ENCODE peak calls at places on chromosomes 16 and 17, in four cellular contexts. C is EL; W is activated T-cell treated with anti-CD3 and anti-CD28 coated beads, Interleukin-2, amount 50 U/mL, for 48 hours; H is AG04449. Q is an unnamed sample.
A peak's percentile ranks its signal among the peaks of the same experiment; 100 is the strongest.

GRCh38 chr16:86225905-86226371 is 284.4 kb upstream of the FOXF1 start:
- DNase-seq in C (no peak), W (no peak), H (no peak), Q (no peak)

GRCh38 chr16:12239953-12240485 is 263.5 kb downstream of the SNX29 start:
- DNase-seq in C (no peak), W (no peak), H (no peak), Q (no peak)

GRCh38 chr17:43011728-43012472 is 5.3 kb downstream of the IFI35 start:
- DNase-seq in C (no peak), W (no peak), H (no peak), Q (no peak)

GRCh38 chr16:58002936-58003335 is 1.7 kb downstream of the USB1 start:
- DNase-seq in C (no peak), W (no peak), H (no peak), Q (no peak)

GRCh38 chr17:74332763-74333220 is 6.8 kb downstream of the KIF19 start:
- DNase-seq in C (no peak), W (no peak), H (no peak), Q (no peak)

GRCh38 chr17:18191071-18191667 is 7.5 kb downstream of the ALKBH5 start:
- DNase-seq in C (no peak), W (no peak), H (no peak), Q (no peak)

GRCh38 chr17:80655588-80655987 is 111.0 kb downstream of the RPTOR start:
- DNase-seq in C (no peak), W (no peak), H (no peak), Q (no peak)

GRCh38 chr16:3718019-3718391 is 681 bp upstream of the TRAP1 start:
- DNase-seq in C (no peak), W (no peak), H (no peak), Q (no peak)

GRCh38 chr17:80010283-80010858 is 25.3 kb downstream of the TBC1D16 start:
- DNase-seq in C (no peak), W (no peak), H (no peak), Q (no peak)

GRCh38 chr17:68398731-68399637 is 58.3 kb downstream of the WIPI1 start:
- DNase-seq in C (peak; percentile 84), W (peak; percentile 58), H (peak; percentile 23), Q (peak; percentile 58)

GRCh38 chr16:11080327-11080967 is 136.1 kb downstream of the CLEC16A start:
- DNase-seq in C (no peak), W (peak; percentile 49), H (no peak), Q (no peak)

GRCh38 chr17:81432873-81433451 is 37.7 kb downstream of the BAHCC1 start:
- DNase-seq in C (no peak), W (no peak), H (no peak), Q (no peak)

GRCh38 chr17:27079660-27080059 is 214.3 kb upstream of the WSB1 start:
- DNase-seq in C (no peak), W (no peak), H (no peak), Q (no peak)

GRCh38 chr17:5042152-5043022 is 7.2 kb upstream of the SLC52A1 start:
- DNase-seq in C (no peak), W (peak; percentile 41), H (no peak), Q (peak; percentile 27)

GRCh38 chr16:50603206-50604064 is 55.2 kb downstream of the NKD1 start:
- DNase-seq in C (peak; percentile 21), W (no peak), H (no peak), Q (no peak)

GRCh38 chr17:60231234-60231633 is 81.5 kb downstream of the CA4 start:
- DNase-seq in C (peak; percentile 32), W (no peak), H (no peak), Q (no peak)

GRCh38 chr16:89853306-89853993 is 19.9 kb upstream of the TCF25 start:
- DNase-seq in C (no peak), W (no peak), H (no peak), Q (no peak)

GRCh38 chr16:1153480-1154160 is 714 bp downstream of the CACNA1H start:
- DNase-seq in C (no peak), W (no peak), H (no peak), Q (peak; percentile 12)

GRCh38 chr17:75364078-75364477 is 41.4 kb downstream of the GRB2 start:
- DNase-seq in C (peak; percentile 81), W (no peak), H (peak; percentile 54), Q (no peak)

GRCh38 chr17:37801131-37801530 is 56.3 kb upstream of the HNF1B start:
- DNase-seq in C (no peak), W (no peak), H (no peak), Q (no peak)

GRCh38 chr16:83095926-83096692 is 469.3 kb downstream of the CDH13 start:
- DNase-seq in C (peak; percentile 65), W (no peak), H (no peak), Q (no peak)

GRCh38 chr17:33292981-33293867 is at the start of gene ASIC2:
- DNase-seq in C (no peak), W (peak; percentile 17), H (no peak), Q (peak; percentile 5)

GRCh38 chr16:85473909-85474640 is 139.0 kb upstream of the GSE1 start:
- DNase-seq in C (no peak), W (no peak), H (no peak), Q (no peak)

GRCh38 chr16:22932032-22932771 is 118.2 kb downstream of the HS3ST2 start:
- DNase-seq in C (no peak), W (no peak), H (no peak), Q (no peak)

GRCh38 chr16:86517652-86518258 is 7.4 kb downstream of the FOXF1 start:
- DNase-seq in C (peak; percentile 69), W (no peak), H (no peak), Q (peak; percentile 55)

GRCh38 chr16:1991135-1991551 is 1.4 kb downstream of the SYNGR3 start:
- DNase-seq in C (no peak), W (peak; percentile 66), H (no peak), Q (peak; percentile 69)

GRCh38 chr16:26856271-26856670 is 210.5 kb upstream of the C16orf82 start:
- DNase-seq in C (no peak), W (no peak), H (no peak), Q (no peak)

GRCh38 chr17:72393553-72393952 is 272.7 kb downstream of the SOX9 start:
- DNase-seq in C (peak; percentile 96), W (no peak), H (no peak), Q (no peak)

GRCh38 chr17:34858941-34859562 is 102.2 kb downstream of the CCT6B start:
- DNase-seq in C (no peak), W (peak; percentile 50), H (no peak), Q (peak; percentile 17)

GRCh38 chr16:89290887-89291286 is 73.4 kb downstream of the ZNF778 start:
- DNase-seq in C (no peak), W (no peak), H (no peak), Q (no peak)

GRCh38 chr17:64343833-64344637 is 46.6 kb downstream of the PECAM1 start:
- DNase-seq in C (peak; percentile 82), W (no peak), H (peak; percentile 24), Q (no peak)

GRCh38 chr16:19284207-19284606 is 1.3 kb upstream of the CLEC19A start:
- DNase-seq in C (peak; percentile 13), W (no peak), H (no peak), Q (no peak)

GRCh38 chr17:27819171-27819544 is 18.8 kb upstream of the NOS2 start:
- DNase-seq in C (no peak), W (no peak), H (no peak), Q (no peak)

GRCh38 chr17:64024781-64025731 is 4.6 kb upstream of the ICAM2 start:
- DNase-seq in C (peak; percentile 48), W (peak; percentile 71), H (no peak), Q (no peak)

GRCh38 chr17:79769596-79770520 is 8.1 kb upstream of the CBX2 start:
- DNase-seq in C (no peak), W (no peak), H (no peak), Q (no peak)

GRCh38 chr17:12230411-12230810 is 209.7 kb downstream of the MAP2K4 start:
- DNase-seq in C (no peak), W (no peak), H (peak; percentile 38), Q (no peak)

GRCh38 chr16:29736764-29737163 is 9.0 kb downstream of the C16orf54 start:
- DNase-seq in C (no peak), W (no peak), H (no peak), Q (no peak)

GRCh38 chr17:43169561-43170139 is 1.4 kb upstream of the NBR1 start:
- DNase-seq in C (no peak), W (no peak), H (no peak), Q (peak; percentile 41)

Q was measured in stimulated activated naive CD8-positive, alpha-beta T cell treated with anti-CD3 and anti-CD28 coated beads, Interleukin-15, Interleukin-2, amounts not matched to agents 100 U/mL and 50 U/mL, for 24 hours.